ENCODE peak calls at places on chromosomes 4 and X, in four cellular contexts. B, F, X and V are unnamed samples.

GRCh38 chr4:106002979-106003378 is 107.7 kb downstream of the NPNT start:
- DNase-seq in B (no peak), X (no peak), F (no peak), V (no peak)

GRCh38 chrX:2501246-2502102 is 698 bp upstream of the DHRSX start:
- DNase-seq in X (no peak), B (no peak), F (peak), V (no peak)

GRCh38 chr4:159867673-159868072 is 764.8 kb downstream of the RAPGEF2 start:
- DNase-seq in X (no peak), F (no peak), B (no peak), V (no peak)

GRCh38 chr4:162497564-162498167 is 333.9 kb upstream of the FSTL5 start:
- DNase-seq in X (peak), F (no peak), B (peak), V (no peak)

GRCh38 chr4:133565379-133565778 is 416.3 kb downstream of the PCDH10 start:
- DNase-seq in F (no peak), X (peak), B (peak), V (no peak)

GRCh38 chr4:186298034-186298647 is 32.2 kb downstream of the F11 start:
- DNase-seq in F (peak), X (no peak), B (no peak), V (no peak)

GRCh38 chr4:83644677-83645639 is 109.0 kb downstream of the GPAT3 start:
- DNase-seq in F (no peak), B (peak), X (peak), V (no peak)

GRCh38 chrX:120000490-120001246 is 57.1 kb upstream of the NKAP start:
- DNase-seq in F (peak), B (no peak), X (peak), V (no peak)

GRCh38 chr4:120317713-120318112 is 251.1 kb upstream of the MAD2L1 start:
- DNase-seq in B (no peak), F (no peak), X (no peak), V (no peak)

GRCh38 chr4:70930530-70931256 is 28.5 kb downstream of the MOB1B start:
- DNase-seq in X (peak), F (no peak), B (no peak), V (no peak)

GRCh38 chrX:41913476-41913875 is 9.9 kb downstream of the CASK start:
- DNase-seq in B (no peak), F (no peak), X (peak), V (no peak)

GRCh38 chr4:25859429-25860148 is 3.2 kb downstream of the SEL1L3 start:
- DNase-seq in B (peak), X (no peak), F (no peak), V (no peak)

GRCh38 chr4:173319696-173320095 is 14.5 kb downstream of the HMGB2 start:
- DNase-seq in F (no peak), X (peak), B (no peak), V (no peak)

GRCh38 chr4:4549534-4549933 is 7.7 kb upstream of the STX18 start:
- DNase-seq in X (no peak), F (no peak), B (no peak), V (no peak)

GRCh38 chr4:70778888-70779422 is 57.2 kb downstream of the RUFY3 start:
- DNase-seq in X (peak), B (peak), F (no peak), V (no peak)

GRCh38 chr4:35538807-35539206 is 705.5 kb downstream of the ARAP2 start:
- DNase-seq in B (no peak), F (no peak), X (no peak), V (no peak)

DNA sequence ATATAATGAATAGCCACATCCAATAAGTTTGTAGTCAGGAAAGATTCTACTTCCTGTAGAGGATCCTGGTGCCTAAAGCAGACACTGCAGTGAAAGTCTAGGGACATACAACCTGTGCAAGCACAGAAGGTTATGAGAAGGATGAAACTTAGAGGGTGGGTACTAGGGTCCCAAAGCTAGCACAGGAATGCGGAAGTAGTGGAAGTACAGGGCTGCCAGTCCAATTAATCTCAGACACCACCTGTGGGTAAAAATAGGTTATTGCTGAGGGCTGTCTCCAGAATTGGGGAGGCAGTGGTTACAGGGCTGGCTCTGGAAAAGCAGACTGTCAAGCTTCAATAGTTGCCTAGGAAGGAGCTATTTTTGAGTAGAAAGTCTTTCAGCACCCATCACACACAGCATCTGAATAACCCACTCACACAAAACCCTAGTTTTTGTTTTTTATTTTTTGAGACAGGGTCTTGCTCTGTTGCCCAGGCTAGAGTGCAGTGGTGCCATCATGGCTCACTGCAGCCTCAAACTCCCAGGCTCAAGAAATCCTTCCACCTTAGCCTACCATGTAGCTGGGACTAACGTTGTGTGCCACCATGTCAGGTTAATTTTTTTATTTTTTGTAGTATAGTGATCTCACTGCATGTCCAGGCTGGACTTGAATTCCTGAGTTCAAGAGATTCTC is 50.8 kb upstream of the ELF2 start:
- DNase-seq in X (no peak), B (no peak), F (peak), V (no peak)
- TF ChIP-seq CTCF in X (peak), B (peak), F (peak), V (no peak)

GRCh38 chr4:145734576-145735329 is 54.8 kb downstream of the C4orf51 start:
- DNase-seq in X (peak), F (no peak), B (peak), V (no peak)
- TF ChIP-seq CTCF in X (no peak), F (no peak), B (no peak), V (no peak)

GRCh38 chrX:135695471-135695870 is 18.0 kb upstream of the CT45A1 start:
- DNase-seq in F (no peak), B (no peak), X (no peak), V (no peak)

GRCh38 chrX:135698924-135699323 is 14.5 kb upstream of the CT45A1 start:
- DNase-seq in B (no peak), X (no peak), F (no peak), V (no peak)

DNA sequence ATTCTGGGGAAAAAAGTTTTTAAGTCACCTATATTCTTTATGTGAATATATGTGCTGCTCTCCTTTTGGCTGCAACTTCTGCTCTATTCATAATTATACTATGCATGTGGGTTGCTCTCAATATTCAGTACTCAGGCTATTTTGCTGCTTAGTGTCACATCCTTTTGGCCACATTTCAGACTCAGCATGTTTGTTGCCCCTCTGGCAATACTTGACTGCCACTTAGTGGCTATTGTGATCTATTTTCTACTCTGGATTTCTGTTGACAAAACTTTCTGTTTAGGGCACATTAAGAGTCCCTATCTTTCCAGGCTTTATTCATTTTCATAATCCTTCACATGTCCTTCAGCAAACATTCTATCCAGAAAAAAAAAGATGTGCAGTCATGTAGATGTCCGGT is 15.8 kb upstream of the CT45A1 start:
- DNase-seq in B (no peak), X (no peak), F (no peak), V (no peak)
- TF ChIP-seq CTCF in B (no peak), X (peak), F (no peak), V (peak)

GRCh38 chr4:31793907-31794306 is 1073.7 kb downstream of the PCDH7 start:
- DNase-seq in X (no peak), F (no peak), B (no peak), V (no peak)
- TF ChIP-seq CTCF in X (peak), F (no peak), B (peak), V (no peak)

DNA sequence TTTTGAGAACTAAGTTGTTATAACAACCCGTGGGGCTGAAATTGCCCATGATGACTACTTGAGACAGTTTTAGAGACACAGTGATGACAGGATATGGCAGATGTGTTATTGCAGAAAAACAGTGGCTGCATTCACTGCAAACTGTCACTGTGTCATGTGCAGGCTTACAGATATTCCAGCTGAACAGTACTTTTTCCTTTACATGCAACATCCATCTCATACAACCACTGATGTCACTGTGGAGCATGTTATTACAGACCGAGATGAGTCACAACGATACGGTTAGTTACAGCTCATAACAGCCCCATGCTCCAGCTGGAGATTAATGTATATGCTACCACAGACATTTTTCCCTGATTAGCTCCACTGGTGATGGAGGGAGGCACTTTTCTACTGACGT is 207.4 kb downstream of the TMA16 start:
- DNase-seq in B (peak), F (no peak), X (peak), V (no peak)
- TF ChIP-seq CTCF in B (no peak), F (no peak), X (peak), V (no peak)

GRCh38 chrX:135191838-135192237 is 20.6 kb upstream of the CT55 start:
- DNase-seq in B (no peak), F (no peak), X (no peak), V (no peak)

GRCh38 chrX:135185795-135186443 is 14.7 kb upstream of the CT55 start:
- DNase-seq in B (peak), F (no peak), X (peak), V (no peak)
- TF ChIP-seq CTCF in B (peak), F (peak), X (peak), V (peak)

GRCh38 chr4:169791527-169792156 is 33.9 kb upstream of the HPF1 start:
- DNase-seq in B (peak), F (peak), X (peak), V (no peak)
- TF ChIP-seq CTCF in B (peak), F (peak), X (peak), V (peak)

GRCh38 chr4:41749650-41750049 is 1.1 kb upstream of the PHOX2B start:
- DNase-seq in B (no peak), X (no peak), F (no peak), V (no peak)
- TF ChIP-seq CTCF in B (no peak), X (no peak), F (no peak), V (no peak)

GRCh38 chrX:33014949-33015348 is 196.4 kb downstream of the DMD start:
- DNase-seq in B (no peak), F (no peak), X (no peak), V (no peak)
- TF ChIP-seq CTCF in B (no peak), F (no peak), X (no peak), V (no peak)